ENCODE peak calls at places on chromosomes 4 and X, in ten cellular contexts. F, A, D, I, Z, G, M, R, X and W are unnamed samples. For H3K27me3, the result is how much of the 10 kb centered on the place peaks cover.

GRCh38 chrX:119236599-119237525 is 777 bp downstream of the PGRMC1 start:
- DNase-seq in F (peak), A (no peak), D (peak), I (peak), Z (peak), G (peak), M (peak), R (peak), X (no peak), W (no peak)

GRCh38 chrX:40685352-40685918 is 38.1 kb upstream of the CXorf38 start:
- DNase-seq in F (no peak), A (no peak), D (no peak), I (no peak), Z (no peak), G (no peak), M (no peak), R (no peak), X (no peak), W (no peak)

GRCh38 chr4:82584921-82585320 is 23.1 kb upstream of the TMEM150C start:
- DNase-seq in F (no peak), A (no peak), D (no peak), I (no peak), Z (no peak), G (peak), M (no peak), R (no peak), X (no peak), W (no peak)

GRCh38 chr4:128287871-128288688 is 467 bp upstream of the PGRMC2 start:
- DNase-seq in F (peak), A (peak), D (peak), I (peak), Z (peak), G (peak), M (peak), R (peak), X (peak), W (peak)

GRCh38 chr4:14856076-14856926 is 146.0 kb upstream of the CPEB2 start:
- DNase-seq in F (peak), A (peak), D (no peak), I (no peak), Z (peak), G (peak), M (no peak), R (peak), X (no peak), W (peak)

GRCh38 chr4:55503164-55503563 is 43.5 kb downstream of the CLOCK start:
- DNase-seq in F (no peak), A (no peak), D (no peak), I (no peak), Z (peak), G (no peak), M (no peak), R (no peak), X (no peak), W (no peak)

GRCh38 chr4:107261241-107261874 is 225.2 kb upstream of the DKK2 start:
- DNase-seq in F (no peak), A (no peak), D (no peak), I (no peak), Z (peak), G (no peak), M (no peak), R (no peak), X (no peak), W (no peak)

GRCh38 chrX:150704030-150704613 is 10.9 kb downstream of the MTMR1 start:
- DNase-seq in F (no peak), A (no peak), D (no peak), I (no peak), Z (peak), G (no peak), M (no peak), R (no peak), X (no peak), W (no peak)

GRCh38 chr4:178395798-178396197 is 953.6 kb upstream of the AGA start:
- DNase-seq in F (no peak), A (no peak), D (no peak), I (no peak), Z (peak), G (peak), M (no peak), R (no peak), X (no peak), W (no peak)

GRCh38 chrX:24646745-24647182 is 383 bp downstream of the PCYT1B start:
- DNase-seq in F (no peak), A (no peak), D (no peak), I (no peak), Z (no peak), G (no peak), M (no peak), R (no peak), X (no peak), W (no peak)

GRCh38 chrX:108332281-108332680 is 105.9 kb downstream of the COL4A6 start:
- DNase-seq in F (no peak), A (peak), D (no peak), I (no peak), Z (no peak), G (no peak), M (no peak), R (no peak), X (no peak), W (no peak)

GRCh38 chrX:155143959-155144548 is 72.2 kb upstream of the VBP1 start:
- DNase-seq in F (no peak), A (no peak), D (no peak), I (no peak), Z (no peak), G (no peak), M (no peak), R (no peak), X (no peak), W (no peak)

GRCh38 chrX:21946925-21947641 is 6.6 kb downstream of the SMS start:
- DNase-seq in F (no peak), A (no peak), D (no peak), I (no peak), Z (peak), G (peak), M (no peak), R (no peak), X (no peak), W (no peak)

GRCh38 chrX:134949271-134949670 is 41.5 kb upstream of the SMIM10 start:
- DNase-seq in F (no peak), A (no peak), D (no peak), I (no peak), Z (peak), G (no peak), M (no peak), R (no peak), X (no peak), W (no peak)

DNA sequence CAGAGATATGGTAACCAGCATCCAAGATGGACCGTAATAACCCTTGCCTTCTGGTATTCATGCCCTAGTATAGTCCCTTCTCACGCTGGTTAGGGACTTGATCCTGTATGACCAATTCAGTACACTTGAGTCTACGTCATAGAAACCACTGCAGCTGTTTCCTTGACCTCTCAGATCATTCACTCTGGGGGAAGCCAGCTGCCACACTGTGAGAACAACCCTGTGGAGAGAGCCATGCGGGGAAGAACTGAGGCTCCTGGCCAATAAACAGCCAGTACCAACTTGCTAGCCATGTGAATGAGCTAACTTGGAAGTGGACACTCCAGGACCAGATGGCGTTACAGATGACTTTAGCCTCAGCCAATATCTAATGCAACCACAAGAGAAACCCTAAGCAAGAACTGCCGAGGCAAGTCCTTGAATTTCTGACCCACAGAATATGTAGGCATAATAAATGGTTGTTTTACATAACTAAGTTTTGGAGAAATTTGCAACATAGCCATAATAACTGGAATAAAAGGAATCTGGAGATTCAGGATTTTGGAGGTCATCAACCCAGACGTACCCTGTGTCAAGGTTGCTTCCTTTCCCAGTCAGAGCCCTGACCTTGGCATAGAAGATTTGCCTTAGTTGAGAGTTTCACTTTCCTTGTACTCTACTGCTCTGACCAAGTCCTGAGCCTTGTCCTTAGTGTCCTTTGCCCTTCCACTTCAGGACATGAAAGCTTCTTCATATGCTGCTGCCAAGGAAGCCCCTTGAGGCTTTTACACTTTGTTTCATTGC is 87.3 kb upstream of the ZNF81 start:
- DNase-seq in F (no peak), A (no peak), D (no peak), I (no peak), Z (no peak), G (no peak), M (no peak), R (no peak), X (no peak), W (no peak)
- H3K27me3 ChIP-seq in F (under half), A (under half), D (under half), I (under half), Z (under half), G (under half), M (under half), R (under half), X (under half), W (under half)

GRCh38 chr4:70855464-70855863 is 15.8 kb upstream of the GRSF1 start:
- DNase-seq in F (no peak), A (no peak), D (no peak), I (no peak), Z (no peak), G (no peak), M (no peak), R (no peak), X (no peak), W (no peak)
- TF ChIP-seq CTCF in F (no peak), A (no peak), D (no peak), I (no peak), Z (no peak), G (no peak), M (no peak), R (no peak), X (no peak), W (no peak)

GRCh38 chr4:15897577-15897976 is 41.0 kb downstream of the FGFBP1 start:
- DNase-seq in F (no peak), A (no peak), D (no peak), I (no peak), Z (peak), G (peak), M (no peak), R (no peak), X (no peak), W (no peak)

GRCh38 chr4:15894923-15895411 is 43.6 kb downstream of the FGFBP1 start:
- DNase-seq in F (no peak), A (no peak), D (no peak), I (no peak), Z (peak), G (no peak), M (no peak), R (no peak), X (no peak), W (no peak)

GRCh38 chr4:15894393-15894792 is 44.1 kb downstream of the FGFBP1 start:
- DNase-seq in F (no peak), A (no peak), D (no peak), I (no peak), Z (peak), G (no peak), M (no peak), R (no peak), X (no peak), W (no peak)

GRCh38 chr4:15893967-15894366 is 44.6 kb downstream of the FGFBP1 start:
- DNase-seq in F (no peak), A (no peak), D (no peak), I (no peak), Z (peak), G (no peak), M (no peak), R (peak), X (no peak), W (peak)

GRCh38 chr4:15895517-15895916 is 43.0 kb downstream of the FGFBP1 start:
- DNase-seq in F (no peak), A (no peak), D (no peak), I (no peak), Z (no peak), G (no peak), M (no peak), R (no peak), X (no peak), W (no peak)
- H3K27ac ChIP-seq in F (no peak), A (no peak), D (no peak), I (no peak), Z (peak), G (no peak), M (no peak), R (no peak), X (no peak), W (peak)

DNA sequence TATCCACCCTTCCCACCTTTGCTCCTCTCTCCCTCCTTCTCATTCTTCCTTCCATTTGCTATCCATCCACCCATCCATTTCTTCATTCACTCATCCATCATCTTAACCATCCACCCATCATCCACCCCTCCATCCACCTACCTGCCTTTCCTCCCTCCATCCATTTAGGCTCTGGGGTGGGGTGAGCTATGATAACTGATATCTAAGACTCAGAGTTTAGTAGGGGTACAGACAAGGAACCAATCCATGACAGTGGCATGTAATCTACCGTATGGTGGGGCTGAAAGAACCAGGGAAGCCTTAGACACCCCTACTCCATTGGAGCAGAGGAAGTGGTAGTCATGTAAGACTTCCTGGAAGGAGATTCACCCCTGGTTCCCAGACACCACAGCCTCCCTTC is 23.2 kb downstream of the PSAPL1 start:
- DNase-seq in F (no peak), A (no peak), D (no peak), I (no peak), Z (no peak), G (no peak), M (no peak), R (no peak), X (no peak), W (no peak)
- H3K27me3 ChIP-seq in F (under half), A (under half), D (under half), I (under half), Z (under half), G (under half), M (under half), R (under half), X (under half), W (under half)

DNA sequence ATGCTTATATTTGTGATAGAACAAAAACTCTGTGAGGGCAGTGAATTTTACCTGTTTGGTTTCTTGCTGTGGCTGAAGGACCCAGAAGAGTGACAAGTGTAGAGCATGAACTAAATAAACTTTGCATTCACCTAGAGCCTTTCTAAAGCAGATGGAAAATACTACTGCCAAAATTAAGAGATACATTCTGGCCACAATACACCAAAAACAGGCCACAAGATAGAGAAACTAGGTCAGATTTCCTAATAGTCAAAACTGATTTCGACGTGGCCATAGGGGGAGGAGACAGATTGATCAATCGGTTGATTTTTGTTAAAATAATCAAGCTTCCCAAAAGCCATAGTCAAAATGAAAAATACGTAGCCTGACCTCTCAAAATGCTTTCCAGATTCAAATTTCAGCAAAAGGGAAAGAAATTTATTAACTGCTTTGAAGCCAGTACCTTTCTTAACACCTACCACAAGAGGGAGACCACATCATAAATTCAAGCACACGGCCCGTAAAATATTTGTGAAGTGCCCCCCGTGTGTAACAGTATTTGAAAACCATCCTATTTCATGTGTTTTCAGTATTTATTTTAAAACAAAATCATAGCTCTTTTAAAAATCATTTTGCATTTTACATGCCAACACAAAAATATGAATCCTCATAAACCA is 132.4 kb downstream of the CORIN start:
- DNase-seq in F (no peak), A (no peak), D (no peak), I (no peak), Z (peak), G (no peak), M (no peak), R (no peak), X (no peak), W (no peak)
- TF ChIP-seq CTCF in F (no peak), A (peak), D (peak), I (peak), Z (peak), G (peak), M (no peak), R (no peak), X (no peak), W (peak)

DNA sequence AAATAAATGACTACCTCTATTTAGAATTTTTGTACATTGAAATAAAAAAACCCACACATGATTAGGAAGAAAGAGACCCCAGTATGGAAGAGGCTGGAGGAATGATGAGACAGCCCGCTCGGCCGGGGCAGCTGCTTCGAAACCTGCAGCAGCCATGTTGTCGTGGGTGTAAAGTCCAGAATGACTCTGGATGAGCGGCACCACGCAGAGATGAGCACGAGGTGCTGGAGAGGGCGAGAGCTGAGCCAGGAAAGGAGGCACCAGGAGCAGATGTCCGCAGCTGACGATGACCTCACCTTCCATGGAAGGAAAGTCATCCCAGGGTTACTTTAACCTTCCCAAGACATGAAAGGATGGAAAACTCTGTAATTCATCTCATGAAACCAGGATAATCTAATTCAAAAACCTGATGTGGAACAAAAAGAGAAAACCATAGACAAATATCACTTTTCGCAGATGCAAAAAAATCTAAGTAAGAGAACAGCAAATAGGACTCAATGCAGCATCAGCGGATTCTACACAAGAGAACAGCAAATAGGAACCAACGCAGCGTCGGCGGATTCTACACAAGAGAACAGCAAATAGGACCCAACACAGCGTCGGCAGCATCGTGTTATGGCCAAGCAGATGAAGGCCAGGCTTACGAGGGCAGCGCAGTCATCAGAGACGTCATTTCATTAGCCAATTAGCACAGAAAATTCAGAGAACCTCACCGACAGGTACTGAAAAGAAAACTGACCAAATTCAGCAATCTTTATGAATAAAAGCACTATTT is 25.9 kb upstream of the SPON2 start:
- DNase-seq in F (no peak), A (no peak), D (no peak), I (no peak), Z (no peak), G (no peak), M (no peak), R (no peak), X (no peak), W (no peak)
- H3K27ac ChIP-seq in F (no peak), A (no peak), D (peak), I (no peak), Z (no peak), G (no peak), M (no peak), R (no peak), X (no peak), W (no peak)

GRCh38 chr4:186946140-186946539 is 222.5 kb upstream of the FAT1 start:
- DNase-seq in F (no peak), A (no peak), D (no peak), I (no peak), Z (no peak), G (no peak), M (no peak), R (no peak), X (no peak), W (no peak)
- H3K27me3 ChIP-seq in F (under half), A (under half), D (under half), I (under half), Z (under half), G (under half), M (under half), R (under half), X (under half), W (under half)